ENCODE peak calls at places on chromosome 11, in six cellular contexts. A, H, Y, J, D and O are unnamed samples. For H3K79me1, the result is how much of the 10 kb centered on the place peaks cover.

GRCh38 chr11:19441752-19442553 is 201.2 kb upstream of the E2F8 start:
- DNase-seq in A (peak), H (peak), Y (no peak), J (no peak), D (no peak), O (peak)

GRCh38 chr11:35579557-35580396 is 38.5 kb upstream of the FJX1 start:
- DNase-seq in A (peak), H (peak), Y (no peak), J (no peak), D (no peak), O (peak)

GRCh38 chr11:22763166-22763565 is 66.4 kb downstream of the SVIP start:
- DNase-seq in A (no peak), H (no peak), Y (no peak), J (no peak), D (no peak), O (no peak)

GRCh38 chr11:84255483-84255882 is 969.3 kb upstream of the CCDC90B start:
- DNase-seq in A (no peak), H (no peak), Y (no peak), J (no peak), D (no peak), O (no peak)

GRCh38 chr11:47282462-47282861 is 12.5 kb downstream of the MADD start:
- DNase-seq in A (no peak), H (no peak), Y (no peak), J (no peak), D (no peak), O (no peak)

GRCh38 chr11:84981296-84981695 is 645.8 kb downstream of the DLG2 start:
- DNase-seq in A (no peak), H (no peak), Y (no peak), J (no peak), D (no peak), O (no peak)

GRCh38 chr11:68839953-68840641 is 1.6 kb downstream of the CPT1A start:
- DNase-seq in A (peak), H (peak), Y (peak), J (no peak), D (no peak), O (peak)

GRCh38 chr11:120031156-120031555 is 106.8 kb downstream of the TRIM29 start:
- DNase-seq in A (no peak), H (no peak), Y (no peak), J (no peak), D (no peak), O (no peak)

GRCh38 chr11:58495906-58496305 is 12.0 kb downstream of the OR5B21 start:
- DNase-seq in A (no peak), H (no peak), Y (no peak), J (no peak), D (no peak), O (no peak)

DNA sequence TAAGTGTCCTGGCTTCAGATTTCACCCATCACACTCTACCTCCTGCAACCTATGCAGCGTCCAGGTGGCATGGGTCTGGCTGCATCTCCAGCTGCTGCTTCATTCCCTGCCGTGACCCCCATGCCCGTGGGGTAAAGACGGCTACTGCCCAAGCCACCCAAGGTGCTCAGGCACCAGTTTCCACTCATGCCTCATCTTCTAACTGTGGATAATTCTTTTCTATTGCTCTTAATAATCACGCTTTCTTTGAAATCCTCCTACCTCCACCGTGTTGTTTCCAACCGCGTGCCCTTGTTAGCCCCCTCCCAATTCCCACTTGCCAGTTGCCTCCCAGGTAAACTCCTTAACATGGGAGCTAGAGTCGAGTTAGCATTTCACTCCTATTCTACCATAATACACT is 738.5 kb downstream of the OPCML start:
- DNase-seq in A (no peak), H (no peak), Y (no peak), J (no peak), D (no peak), O (no peak)
- H2BK5ac ChIP-seq in A (no peak), H (no peak), Y (no peak), J (no peak), D (no peak), O (no peak)

DNA sequence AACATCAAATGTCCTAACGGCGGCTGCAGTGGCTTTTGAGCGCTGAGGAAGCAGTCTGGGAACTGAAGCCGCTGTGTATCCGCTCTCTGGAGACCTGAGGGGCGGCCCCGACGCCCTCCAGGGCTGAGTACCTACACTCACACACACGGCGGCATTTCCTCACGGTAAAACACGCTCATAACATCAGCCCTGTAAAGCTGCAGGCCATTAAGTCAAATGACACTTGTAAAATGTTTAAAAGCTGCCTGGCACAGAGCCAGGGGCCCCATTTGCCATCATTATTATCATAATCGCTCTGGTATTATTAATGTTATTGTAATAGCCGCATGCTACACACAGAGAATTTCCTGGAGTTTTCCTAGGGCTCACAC is 5.1 kb downstream of the CARS1 start:
- DNase-seq in A (no peak), H (no peak), Y (no peak), J (no peak), D (no peak), O (no peak)
- H3K79me1 ChIP-seq in A (half or more), H (under half), Y (under half), J (under half), D (under half), O (under half)

DNA sequence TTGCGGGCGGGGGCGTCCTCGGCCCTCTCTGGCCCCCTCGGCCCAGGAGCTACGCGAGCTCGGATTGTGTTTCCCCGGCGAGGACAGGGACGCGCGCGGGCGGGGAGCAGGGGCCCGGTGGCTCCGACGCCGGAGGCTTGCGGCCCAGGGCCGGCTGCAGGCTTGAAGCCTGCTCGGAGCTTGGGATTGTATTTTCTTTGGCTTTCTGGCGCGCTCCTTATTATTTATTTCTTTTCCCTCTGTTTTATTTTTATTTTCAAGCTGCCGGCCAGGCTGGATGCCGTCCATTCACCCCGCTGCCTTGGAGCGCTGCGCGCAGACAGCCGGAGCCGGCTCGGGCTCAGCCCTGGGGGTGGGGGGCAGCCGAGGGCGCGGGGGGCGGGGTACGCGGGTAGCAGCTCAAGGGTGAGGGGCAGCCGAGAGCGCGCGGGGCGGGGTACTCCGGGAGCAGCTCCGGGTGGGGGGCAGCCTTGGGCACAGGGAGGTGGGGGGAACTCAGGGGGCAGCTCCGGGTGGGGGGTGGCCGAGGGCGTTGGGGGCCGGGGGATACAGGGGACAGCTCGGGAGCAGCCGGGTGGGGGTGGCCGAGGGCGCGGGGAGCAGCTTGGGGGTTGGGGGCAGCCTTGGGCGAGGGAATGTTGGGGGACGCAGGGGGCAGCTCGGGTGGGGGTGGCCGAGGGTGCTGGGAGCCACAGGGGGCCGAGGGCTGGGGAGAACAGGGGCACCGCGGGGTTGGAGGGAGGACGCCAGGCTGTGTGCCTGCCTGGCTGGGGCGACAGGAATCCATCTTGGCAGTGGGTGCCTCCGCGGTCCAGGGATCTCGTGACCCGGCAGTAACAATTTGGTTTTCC is 42.7 kb downstream of the KCNJ1 start:
- DNase-seq in A (no peak), H (no peak), Y (no peak), J (no peak), D (no peak), O (no peak)
- H4K91ac ChIP-seq in A (no peak), H (no peak), Y (no peak), J (no peak), D (no peak), O (peak)

GRCh38 chr11:9573054-9573774 is at the start of gene WEE1:
- DNase-seq in A (peak), H (peak), Y (peak), J (peak), D (peak), O (peak)
- H2BK5ac ChIP-seq in A (peak), H (peak), Y (no peak), J (peak), D (peak), O (peak)

DNA sequence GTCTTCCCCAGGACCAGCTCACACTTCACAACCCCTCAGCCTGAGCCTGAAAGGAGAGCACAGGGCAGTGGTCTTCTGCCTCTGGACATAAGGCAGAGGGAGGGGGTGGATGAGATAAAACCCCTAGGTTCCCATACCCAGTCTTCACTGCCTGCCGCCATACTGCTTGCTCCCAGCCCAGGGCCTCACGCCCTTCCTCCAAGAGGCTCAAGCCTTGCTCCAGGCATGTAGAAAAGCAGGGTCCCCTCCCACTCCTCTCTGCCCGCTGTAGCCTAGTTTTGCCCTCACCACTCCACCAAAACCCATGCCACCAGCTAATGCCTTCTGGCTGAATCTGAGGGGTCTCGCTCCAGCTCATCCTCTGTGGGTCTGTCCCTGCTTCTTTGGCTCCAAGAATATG is 5.2 kb downstream of the ARRB1 start:
- DNase-seq in A (no peak), H (no peak), Y (no peak), J (no peak), D (no peak), O (no peak)
- H3K79me1 ChIP-seq in A (under half), H (under half), Y (under half), J (under half), D (under half), O (under half)